ENCODE peak calls at places on chromosomes 13 and 19, in seven cellular contexts. K, S, O, N, R, G and I are unnamed samples. For H3K4me1, the result is how much of the 10 kb centered on the place peaks cover.

GRCh38 chr13:20869540-20869939 is 33.0 kb downstream of the XPO4 start:
- DNase-seq in K (peak), S (no peak), O (no peak), N (no peak), R (peak), G (no peak), I (no peak)

GRCh38 chr13:94268661-94269060 is 210.8 kb downstream of the DCT start:
- DNase-seq in K (peak), S (no peak), O (no peak), N (no peak), R (peak), G (no peak), I (no peak)

GRCh38 chr13:34452831-34453230 is 489.2 kb upstream of the NBEA start:
- DNase-seq in K (no peak), S (no peak), O (no peak), N (no peak), R (no peak), G (no peak), I (no peak)

GRCh38 chr13:32309812-32310706 is 5.1 kb downstream of the ZAR1L start:
- DNase-seq in K (peak), S (no peak), O (peak), N (no peak), R (peak), G (peak), I (peak)

GRCh38 chr19:35715355-35715809 is 2.4 kb upstream of the KMT2B start:
- DNase-seq in K (no peak), S (no peak), O (no peak), N (no peak), R (no peak), G (no peak), I (no peak)

GRCh38 chr13:34207334-34207733 is 389.4 kb downstream of the RFC3 start:
- DNase-seq in K (peak), S (no peak), O (no peak), N (no peak), R (peak), G (peak), I (no peak)

GRCh38 chr13:98416408-98416807 is 160.5 kb downstream of the STK24 start:
- DNase-seq in K (no peak), S (peak), O (no peak), N (no peak), R (no peak), G (no peak), I (peak)

GRCh38 chr13:29507356-29507755 is 88.1 kb downstream of the SLC7A1 start:
- DNase-seq in K (peak), S (no peak), O (no peak), N (no peak), R (no peak), G (no peak), I (no peak)

GRCh38 chr13:51564671-51565070 is 19.6 kb upstream of the WDFY2 start:
- DNase-seq in K (no peak), S (no peak), O (no peak), N (no peak), R (no peak), G (no peak), I (no peak)

GRCh38 chr13:74816737-74817136 is 665.2 kb downstream of the TBC1D4 start:
- DNase-seq in K (no peak), S (no peak), O (no peak), N (no peak), R (no peak), G (no peak), I (no peak)

GRCh38 chr13:83272076-83272475 is 610.2 kb downstream of the SLITRK1 start:
- DNase-seq in K (no peak), S (no peak), O (no peak), N (no peak), R (no peak), G (no peak), I (no peak)

GRCh38 chr19:51799311-51799997 is 4.5 kb downstream of the FPR3 start:
- DNase-seq in K (peak), S (peak), O (no peak), N (no peak), R (peak), G (no peak), I (peak)

GRCh38 chr13:67228909-67229308 is 1.2 kb downstream of the PCDH9 start:
- DNase-seq in K (peak), S (no peak), O (no peak), N (no peak), R (peak), G (no peak), I (no peak)

GRCh38 chr13:113742000-113742441 is 17.0 kb upstream of the TMEM255B start:
- DNase-seq in K (peak), S (no peak), O (peak), N (peak), R (peak), G (peak), I (peak)

GRCh38 chr13:51807041-51807440 is 3.1 kb upstream of the DHRS12 start:
- DNase-seq in K (no peak), S (no peak), O (no peak), N (no peak), R (no peak), G (no peak), I (no peak)

GRCh38 chr13:106619688-106620555 is 52.0 kb upstream of the ARGLU1 start:
- DNase-seq in K (peak), S (no peak), O (peak), N (no peak), R (peak), G (peak), I (no peak)

GRCh38 chr13:33606692-33607091 is 211.3 kb upstream of the RFC3 start:
- DNase-seq in K (peak), S (no peak), O (peak), N (no peak), R (no peak), G (peak), I (no peak)

GRCh38 chr19:4369888-4370260 is 26.5 kb downstream of the MPND start:
- DNase-seq in K (no peak), S (no peak), O (no peak), N (peak), R (peak), G (peak), I (peak)

GRCh38 chr13:40096357-40096911 is 441.0 kb downstream of the COG6 start:
- DNase-seq in K (no peak), S (no peak), O (peak), N (peak), R (no peak), G (no peak), I (no peak)

GRCh38 chr19:37932985-37933953 is 26.3 kb downstream of the SIPA1L3 start:
- DNase-seq in K (peak), S (peak), O (no peak), N (no peak), R (peak), G (no peak), I (peak)

GRCh38 chr13:49859568-49859967 is 67.1 kb upstream of the KPNA3 start:
- DNase-seq in K (peak), S (no peak), O (no peak), N (no peak), R (peak), G (no peak), I (no peak)

GRCh38 chr19:6586056-6586455 is 4.9 kb downstream of the CD70 start:
- DNase-seq in K (no peak), S (no peak), O (no peak), N (no peak), R (no peak), G (no peak), I (no peak)

GRCh38 chr13:74046461-74046860 is 87.7 kb downstream of the KLF12 start:
- DNase-seq in K (peak), S (no peak), O (no peak), N (no peak), R (peak), G (no peak), I (no peak)

GRCh38 chr13:23921451-23921888 is 24.2 kb upstream of the C1QTNF9B start:
- DNase-seq in K (peak), S (no peak), O (peak), N (no peak), R (peak), G (peak), I (no peak)

GRCh38 chr13:44437356-44438233 is 64.0 kb downstream of the SERP2 start:
- DNase-seq in K (peak), S (no peak), O (peak), N (no peak), R (peak), G (peak), I (no peak)

GRCh38 chr19:940591-941291 is 14.9 kb downstream of the ARID3A start:
- DNase-seq in K (no peak), S (peak), O (no peak), N (peak), R (peak), G (no peak), I (peak)

GRCh38 chr19:6017576-6017975 is 39.6 kb upstream of the RANBP3 start:
- DNase-seq in K (no peak), S (no peak), O (no peak), N (no peak), R (no peak), G (no peak), I (peak)

GRCh38 chr19:23957660-23958281 is 43.1 kb downstream of the ZNF726 start:
- DNase-seq in K (peak), S (no peak), O (no peak), N (no peak), R (peak), G (no peak), I (no peak)

GRCh38 chr19:18063463-18063862 is 23.3 kb downstream of the IL12RB1 start:
- DNase-seq in K (no peak), S (no peak), O (no peak), N (peak), R (no peak), G (peak), I (no peak)

GRCh38 chr13:45040626-45041025 is 51.3 kb downstream of the GPALPP1 start:
- DNase-seq in K (peak), S (no peak), O (no peak), N (no peak), R (no peak), G (no peak), I (no peak)

GRCh38 chr19:43541920-43542650 is 9.1 kb downstream of the ZNF575 start:
- DNase-seq in K (no peak), S (no peak), O (no peak), N (no peak), R (no peak), G (no peak), I (no peak)
- H3K4me1 ChIP-seq in K (under half), S (under half), O (under half), N (under half), R (under half), G (under half), I (under half)

GRCh38 chr19:55173717-55174409 is 6.2 kb downstream of the SYT5 start:
- DNase-seq in K (peak), S (peak), O (peak), N (no peak), R (peak), G (peak), I (peak)

GRCh38 chr19:55171440-55171839 is 5.0 kb upstream of the DNAAF3 start:
- DNase-seq in K (no peak), S (no peak), O (no peak), N (no peak), R (no peak), G (no peak), I (no peak)

GRCh38 chr19:55174425-55175116 is 5.5 kb downstream of the SYT5 start:
- DNase-seq in K (no peak), S (no peak), O (no peak), N (no peak), R (no peak), G (no peak), I (no peak)

GRCh38 chr19:55172741-55173140 is 6.3 kb upstream of the DNAAF3 start:
- DNase-seq in K (peak), S (no peak), O (no peak), N (no peak), R (peak), G (no peak), I (no peak)

GRCh38 chr19:55173186-55173716 is 6.8 kb upstream of the DNAAF3 start:
- DNase-seq in K (peak), S (no peak), O (no peak), N (no peak), R (no peak), G (no peak), I (no peak)
- H3K4me3 ChIP-seq in K (peak), S (no peak), O (peak), N (peak), R (peak), G (peak), I (no peak)

DNA sequence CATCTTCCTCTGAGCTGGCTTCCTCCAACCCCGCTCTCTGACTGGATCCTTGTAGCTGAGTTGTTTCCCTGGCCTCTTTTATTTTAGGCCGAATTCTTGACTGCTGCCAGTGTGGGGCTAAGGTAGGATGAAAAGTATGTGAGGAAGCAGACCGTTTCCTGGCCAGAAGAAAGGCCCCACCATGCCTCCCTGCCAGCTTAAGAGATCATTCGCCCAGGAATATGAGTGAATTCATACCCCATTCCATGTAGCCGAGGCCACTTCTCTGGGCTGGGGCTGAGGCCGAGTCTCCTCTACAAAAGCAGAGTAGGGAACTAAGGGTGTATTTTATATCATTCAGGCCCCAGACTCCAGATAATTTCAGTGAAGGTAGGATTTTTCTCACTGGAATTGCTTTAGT is 32.3 kb downstream of the NFIX start:
- DNase-seq in K (peak), S (no peak), O (no peak), N (no peak), R (no peak), G (no peak), I (no peak)
- H3K4me1 ChIP-seq in K (half or more), S (under half), O (under half), N (under half), R (under half), G (under half), I (under half)

GRCh38 chr19:13208131-13208963 is 58.1 kb downstream of the IER2 start:
- DNase-seq in K (peak), S (no peak), O (no peak), N (peak), R (peak), G (no peak), I (peak)
- H3K4me3 ChIP-seq in K (peak), S (no peak), O (no peak), N (peak), R (peak), G (no peak), I (no peak)

GRCh38 chr13:46388846-46389245 is 1.8 kb upstream of the RUBCNL start:
- DNase-seq in K (no peak), S (no peak), O (no peak), N (no peak), R (no peak), G (no peak), I (no peak)
- H3K4me1 ChIP-seq in K (under half), S (under half), O (under half), N (under half), R (under half), G (under half), I (under half)